ENCODE peak calls at places on chromosomes 12 and 14, in ten cellular contexts. S is lung, O is AG09309, I is GM06990, H is GM23338, B is fibroblast of lung, L is A549, C is astrocyte of the spinal cord, U is heart right ventricle, V is Caco-2. Y is an unnamed sample.

GRCh38 chr12:53501615-53502181 is 615 bp downstream of the TARBP2 start:
- DNase-seq in S (no peak), O (no peak), I (no peak), H (no peak), B (no peak), L (no peak), C (no peak), U (no peak), V (no peak), Y (no peak)

GRCh38 chr12:117047810-117048584 is 51.2 kb downstream of the TESC start:
- DNase-seq in S (no peak), O (no peak), I (no peak), H (no peak), B (peak), L (peak), C (peak), U (peak), V (peak), Y (no peak)

GRCh38 chr12:62943779-62944395 is 8.9 kb upstream of the PPM1H start:
- DNase-seq in S (no peak), O (no peak), I (no peak), H (no peak), B (no peak), L (no peak), C (no peak), U (no peak), V (no peak), Y (no peak)

GRCh38 chr14:74913986-74914573 is 9.0 kb downstream of the RPS6KL1 start:
- DNase-seq in S (peak), O (peak), I (no peak), H (peak), B (peak), L (peak), C (peak), U (peak), V (peak), Y (peak)

GRCh38 chr12:23113781-23114180 is 488.8 kb downstream of the ETNK1 start:
- DNase-seq in S (no peak), O (no peak), I (no peak), H (no peak), B (peak), L (no peak), C (peak), U (no peak), V (no peak), Y (peak)

GRCh38 chr12:29681996-29682534 is 101.7 kb downstream of the TMTC1 start:
- DNase-seq in S (no peak), O (no peak), I (no peak), H (no peak), B (peak), L (no peak), C (peak), U (no peak), V (no peak), Y (peak)

GRCh38 chr12:65962921-65963883 is 138.9 kb downstream of the HMGA2 start:
- DNase-seq in S (no peak), O (no peak), I (no peak), H (peak), B (peak), L (peak), C (peak), U (peak), V (peak), Y (peak)

GRCh38 chr14:84144166-84144565 is 1385.8 kb upstream of the FLRT2 start:
- DNase-seq in S (no peak), O (no peak), I (no peak), H (no peak), B (peak), L (no peak), C (peak), U (no peak), V (no peak), Y (no peak)

GRCh38 chr14:100476012-100476822 is 111.0 kb downstream of the BEGAIN start:
- DNase-seq in S (no peak), O (peak), I (no peak), H (no peak), B (peak), L (peak), C (peak), U (no peak), V (no peak), Y (peak)

GRCh38 chr12:115973066-115973465 is 304.4 kb downstream of the MED13L start:
- DNase-seq in S (no peak), O (no peak), I (no peak), H (no peak), B (peak), L (no peak), C (no peak), U (no peak), V (no peak), Y (no peak)

GRCh38 chr12:94962680-94963079 is 40.8 kb downstream of the NDUFA12 start:
- DNase-seq in S (no peak), O (no peak), I (no peak), H (no peak), B (no peak), L (no peak), C (no peak), U (no peak), V (no peak), Y (no peak)

GRCh38 chr14:90820958-90821357 is 4.7 kb upstream of the TTC7B start:
- DNase-seq in S (no peak), O (peak), I (peak), H (no peak), B (peak), L (no peak), C (peak), U (no peak), V (no peak), Y (peak)

GRCh38 chr12:127963926-127964325 is 303.0 kb upstream of the TMEM132C start:
- DNase-seq in S (no peak), O (no peak), I (no peak), H (no peak), B (peak), L (no peak), C (peak), U (no peak), V (no peak), Y (no peak)

GRCh38 chr14:79331820-79332219 is 879.5 kb downstream of the DIO2 start:
- DNase-seq in S (no peak), O (no peak), I (no peak), H (no peak), B (peak), L (no peak), C (no peak), U (no peak), V (no peak), Y (no peak)

DNA sequence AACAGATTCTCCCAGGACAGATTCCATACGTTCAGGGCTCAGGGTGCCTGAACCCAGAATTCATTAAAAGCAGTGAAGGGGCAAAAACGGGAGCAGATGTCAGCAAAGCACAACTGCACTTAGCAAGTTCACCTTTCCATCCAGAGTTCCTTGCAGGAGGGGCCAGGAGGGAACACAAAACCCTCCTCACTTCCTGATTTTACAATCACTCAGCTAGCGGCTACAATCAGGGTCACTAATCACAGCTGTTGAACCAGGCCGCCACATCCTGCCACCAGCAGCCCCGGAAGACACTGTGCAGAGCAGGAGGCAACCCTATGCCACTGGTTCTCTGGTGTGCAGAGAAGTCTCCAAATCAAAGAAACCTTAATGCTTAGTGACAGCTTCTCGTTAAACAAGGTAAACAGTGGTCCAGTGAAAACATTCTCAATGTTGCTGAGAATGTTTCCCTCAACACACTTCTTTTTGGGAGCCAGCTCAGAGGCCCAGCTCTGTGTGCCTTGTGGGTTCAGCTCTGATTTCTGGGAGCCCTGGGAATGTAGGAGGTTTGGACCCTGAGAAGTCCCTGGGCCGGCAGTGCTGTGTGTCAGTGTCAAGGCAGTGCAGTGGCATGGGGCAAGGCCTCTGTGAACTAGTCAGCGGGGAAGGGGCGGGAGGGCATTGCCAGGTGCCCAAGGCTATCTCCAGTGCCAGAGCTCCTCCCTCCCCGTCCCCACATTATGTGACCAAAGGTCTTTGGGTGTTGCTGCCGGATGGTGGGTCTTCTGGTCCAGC is 54.5 kb downstream of the VCPKMT start:
- DNase-seq in S (no peak), O (no peak), I (peak), H (no peak), B (peak), L (no peak), C (peak), U (no peak), V (peak), Y (peak)
- H3K4me3 ChIP-seq in S (no peak), O (no peak), I (peak), H (no peak), B (no peak), L (no peak), C (no peak), U (no peak), V (no peak), Y (no peak)

GRCh38 chr14:94051779-94052178 is 25.6 kb downstream of the OTUB2 start:
- DNase-seq in S (peak), O (no peak), I (no peak), H (no peak), B (no peak), L (no peak), C (no peak), U (no peak), V (no peak), Y (no peak)

GRCh38 chr14:94049625-94050023 is 23.5 kb downstream of the OTUB2 start:
- DNase-seq in S (no peak), O (no peak), I (no peak), H (no peak), B (no peak), L (no peak), C (no peak), U (no peak), V (no peak), Y (no peak)

GRCh38 chr14:94050231-94050880 is 24.2 kb downstream of the OTUB2 start:
- DNase-seq in S (no peak), O (no peak), I (no peak), H (no peak), B (no peak), L (no peak), C (no peak), U (peak), V (no peak), Y (no peak)

GRCh38 chr14:94052662-94053061 is 26.5 kb downstream of the OTUB2 start:
- DNase-seq in S (peak), O (no peak), I (no peak), H (no peak), B (no peak), L (no peak), C (no peak), U (no peak), V (no peak), Y (no peak)

DNA sequence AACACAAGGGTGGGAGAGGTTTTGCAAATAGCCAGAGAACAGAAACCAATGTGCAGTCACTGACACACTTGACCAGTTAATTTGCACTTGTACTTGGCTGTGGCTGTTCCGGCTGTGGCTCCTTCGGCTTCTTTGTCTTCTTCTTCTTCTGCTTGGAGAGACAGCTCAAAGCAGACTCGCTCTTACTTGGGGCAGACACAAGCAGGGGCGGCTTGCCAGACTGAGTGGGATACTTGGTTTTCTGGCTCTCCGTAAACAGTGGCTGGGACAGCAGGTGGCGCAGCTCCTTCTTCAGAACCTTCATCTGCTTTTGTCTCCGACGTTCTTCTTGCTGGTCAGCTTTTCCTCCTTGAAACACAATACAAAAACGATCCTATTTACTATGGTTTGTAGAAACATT is 25.0 kb downstream of the OTUB2 start:
- DNase-seq in S (peak), O (no peak), I (no peak), H (peak), B (peak), L (peak), C (peak), U (no peak), V (peak), Y (peak)
- TF ChIP-seq CTCF in S (no peak), O (peak), I (peak), H (peak), B (peak), L (peak), C (peak), U (peak), V (peak), Y (peak)

GRCh38 chr14:31420013-31420318 is 384 bp downstream of the HEATR5A start:
- DNase-seq in S (peak), O (no peak), I (peak), H (peak), B (no peak), L (peak), C (no peak), U (peak), V (peak), Y (peak)

GRCh38 chr14:31421200-31421599 is 850 bp upstream of the HEATR5A start:
- DNase-seq in S (no peak), O (no peak), I (no peak), H (no peak), B (no peak), L (no peak), C (no peak), U (no peak), V (no peak), Y (no peak)

GRCh38 chr14:31420319-31421081 is at the start of gene HEATR5A:
- DNase-seq in S (peak), O (peak), I (peak), H (peak), B (peak), L (peak), C (peak), U (peak), V (peak), Y (peak)

GRCh38 chr14:31419179-31420012 is 954 bp downstream of the HEATR5A start:
- DNase-seq in S (no peak), O (no peak), I (no peak), H (no peak), B (peak), L (no peak), C (peak), U (no peak), V (no peak), Y (no peak)

GRCh38 chr14:31418440-31418839 is 1.9 kb downstream of the HEATR5A start:
- DNase-seq in S (no peak), O (no peak), I (no peak), H (no peak), B (no peak), L (no peak), C (no peak), U (no peak), V (no peak), Y (no peak)
- H3K4me3 ChIP-seq in S (no peak), O (no peak), I (no peak), H (no peak), B (peak), L (peak), C (no peak), U (no peak), V (no peak), Y (no peak)

GRCh38 chr12:92930421-92930820 is 1.3 kb upstream of the EEA1 start:
- DNase-seq in S (no peak), O (no peak), I (no peak), H (no peak), B (no peak), L (no peak), C (no peak), U (no peak), V (no peak), Y (peak)

GRCh38 chr12:92927436-92928116 is 1.5 kb downstream of the EEA1 start:
- DNase-seq in S (no peak), O (peak), I (peak), H (peak), B (peak), L (peak), C (peak), U (no peak), V (no peak), Y (peak)

GRCh38 chr12:92929957-92930356 is 862 bp upstream of the EEA1 start:
- DNase-seq in S (no peak), O (no peak), I (no peak), H (no peak), B (no peak), L (peak), C (peak), U (no peak), V (no peak), Y (no peak)

GRCh38 chr12:92928431-92928961 is 599 bp downstream of the EEA1 start:
- DNase-seq in S (peak), O (no peak), I (peak), H (no peak), B (peak), L (peak), C (no peak), U (peak), V (peak), Y (peak)

GRCh38 chr12:92928962-92929915 is at the start of gene EEA1:
- DNase-seq in S (peak), O (peak), I (peak), H (peak), B (peak), L (peak), C (peak), U (peak), V (peak), Y (peak)
- TF ChIP-seq CTCF in S (no peak), O (peak), I (no peak), H (no peak), B (no peak), L (peak), C (peak), U (peak), V (peak), Y (no peak)

DNA sequence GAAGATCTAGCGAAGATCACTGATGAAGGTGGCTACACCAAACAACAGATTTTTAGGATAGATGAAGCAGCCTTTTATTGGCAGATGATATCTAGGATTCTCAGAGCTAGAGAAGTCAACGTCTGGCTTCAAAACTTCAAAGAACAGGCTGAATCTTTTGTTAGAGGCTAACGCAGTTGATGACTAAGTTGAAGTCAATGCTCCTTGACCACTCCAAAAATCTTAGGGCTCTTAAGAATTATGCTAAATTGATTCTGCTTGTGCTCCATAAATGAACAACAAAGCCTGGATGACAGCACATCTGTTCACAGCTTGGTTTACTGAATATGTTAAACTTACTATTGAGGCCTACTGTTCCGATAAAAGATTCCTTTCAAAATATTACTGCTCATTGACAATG is 13.0 kb upstream of the CDKN3 start:
- DNase-seq in S (no peak), O (no peak), I (no peak), H (no peak), B (peak), L (no peak), C (no peak), U (no peak), V (no peak), Y (no peak)
- H3K4me3 ChIP-seq in S (no peak), O (no peak), I (no peak), H (no peak), B (no peak), L (no peak), C (no peak), U (no peak), V (no peak), Y (no peak)

GRCh38 chr12:104828015-104828414 is 130.1 kb downstream of the SLC41A2 start:
- DNase-seq in S (no peak), O (no peak), I (no peak), H (no peak), B (no peak), L (no peak), C (no peak), U (peak), V (no peak), Y (no peak)

GRCh38 chr12:104827587-104827986 is 130.5 kb downstream of the SLC41A2 start:
- DNase-seq in S (no peak), O (no peak), I (no peak), H (peak), B (no peak), L (no peak), C (no peak), U (no peak), V (no peak), Y (no peak)

GRCh38 chr12:104823985-104824441 is 134.1 kb downstream of the SLC41A2 start:
- DNase-seq in S (peak), O (no peak), I (no peak), H (no peak), B (no peak), L (peak), C (no peak), U (peak), V (no peak), Y (no peak)

DNA sequence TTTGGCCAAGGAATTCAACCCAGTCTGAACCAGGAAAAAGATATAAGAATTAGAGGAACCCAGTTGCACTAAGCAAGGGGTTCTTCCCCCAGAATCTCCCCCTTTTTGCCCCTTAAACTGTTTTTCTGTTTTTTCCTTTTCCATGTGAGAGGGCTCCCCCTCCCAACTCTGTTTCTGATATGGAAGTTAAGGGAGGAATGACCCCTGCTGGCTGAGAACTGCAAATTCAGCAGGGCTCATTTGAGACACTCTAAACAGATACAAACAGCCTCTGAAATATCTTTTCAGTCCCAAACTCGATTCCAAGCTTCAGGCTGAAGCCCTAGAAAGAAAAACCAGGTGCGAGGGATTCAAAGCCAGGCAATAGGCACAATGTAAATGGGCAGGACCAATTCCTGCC is 132.7 kb downstream of the SLC41A2 start:
- DNase-seq in S (no peak), O (no peak), I (no peak), H (peak), B (no peak), L (peak), C (no peak), U (no peak), V (no peak), Y (peak)
- TF ChIP-seq CTCF in S (no peak), O (peak), I (no peak), H (peak), B (no peak), L (peak), C (peak), U (no peak), V (no peak), Y (peak)

DNA sequence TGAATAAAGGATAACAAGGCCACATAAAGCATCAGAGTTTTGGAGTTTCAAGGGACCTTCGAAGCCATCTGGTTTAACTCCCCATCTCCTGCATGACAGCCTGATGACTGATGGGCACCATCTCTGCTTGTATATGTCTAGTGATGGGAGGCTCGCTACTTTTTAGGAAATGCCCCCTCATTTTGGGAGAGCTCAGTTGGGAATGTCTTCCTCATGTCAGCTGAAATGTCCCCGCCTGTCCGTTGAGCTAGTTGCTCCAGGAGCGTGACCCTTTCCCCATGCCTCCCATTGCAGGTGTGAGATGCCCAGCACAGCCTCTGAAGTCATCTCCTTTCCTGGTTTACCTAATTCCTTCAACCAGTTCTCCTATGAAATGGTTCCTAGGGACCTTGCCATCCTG is 69.6 kb upstream of the CAPRIN2 start:
- DNase-seq in S (no peak), O (no peak), I (no peak), H (no peak), B (no peak), L (no peak), C (no peak), U (no peak), V (no peak), Y (no peak)
- H3K4me3 ChIP-seq in S (no peak), O (no peak), I (no peak), H (no peak), B (no peak), L (no peak), C (no peak), U (no peak), V (no peak), Y (no peak)